ENCODE peak calls at places on chromosomes 2 and 18, in eight cellular contexts. O is progenitor cell of endocrine pancreas; J is A172; I is central memory CD4-positive, alpha-beta T cell; D is caudate nucleus; N is AG10803; S is AG09319; R is esophagus muscularis mucosa. T is an unnamed sample.

GRCh38 chr2:68774569-68775271 is 40.1 kb downstream of the ARHGAP25 start:
- DNase-seq in O (no peak), J (no peak), I (peak; percentile 51), D (no peak), N (no peak), S (no peak), R (no peak), T (no peak)

GRCh38 chr2:142682528-142682927 is 194.9 kb upstream of the KYNU start:
- DNase-seq in O (no peak), J (peak; percentile 23), I (no peak), D (no peak), N (peak; percentile 1), S (peak; percentile 5), R (no peak), T (no peak)

GRCh38 chr2:174729797-174730529 is 34.3 kb downstream of the CHRNA1 start:
- DNase-seq in O (no peak), J (no peak), I (peak; percentile 33), D (no peak), N (peak; percentile 5), S (no peak), R (no peak), T (no peak)

GRCh38 chr2:164954954-164955701 is at the start of gene SLC38A11:
- DNase-seq in O (peak; percentile 10), J (no peak), I (no peak), D (no peak), N (peak; percentile 5), S (no peak), R (no peak), T (no peak)

GRCh38 chr2:240447934-240448333 is 12.5 kb downstream of the GPC1 start:
- DNase-seq in O (no peak), J (no peak), I (no peak), D (no peak), N (no peak), S (no peak), R (no peak), T (no peak)

GRCh38 chr2:51649366-51649765 is 617.4 kb upstream of the NRXN1 start:
- DNase-seq in O (no peak), J (no peak), I (no peak), D (no peak), N (no peak), S (no peak), R (no peak), T (no peak)

GRCh38 chr2:37713258-37713700 is 41.8 kb upstream of the CDC42EP3 start:
- DNase-seq in O (no peak), J (peak; percentile 90), I (no peak), D (no peak), N (peak; percentile 96), S (peak; percentile 68), R (no peak), T (no peak)

GRCh38 chr2:200778038-200778437 is 33.7 kb upstream of the BZW1 start:
- DNase-seq in O (no peak), J (no peak), I (no peak), D (no peak), N (peak; percentile 36), S (no peak), R (no peak), T (no peak)

GRCh38 chr18:3088444-3088843 is 75.5 kb upstream of the LPIN2 start:
- DNase-seq in O (no peak), J (no peak), I (no peak), D (no peak), N (no peak), S (no peak), R (peak; percentile 50), T (peak; percentile 32)

GRCh38 chr2:97900806-97901205 is 94.9 kb downstream of the TMEM131 start:
- DNase-seq in O (no peak), J (peak; percentile 8), I (no peak), D (no peak), N (no peak), S (no peak), R (no peak), T (no peak)

GRCh38 chr2:43518182-43518581 is 77.7 kb downstream of the THADA start:
- DNase-seq in O (no peak), J (no peak), I (no peak), D (no peak), N (peak; percentile 30), S (no peak), R (no peak), T (no peak)

GRCh38 chr2:203623616-203624015 is 82.8 kb upstream of the CD28 start:
- DNase-seq in O (no peak), J (peak; percentile 35), I (peak; percentile 29), D (no peak), N (peak; percentile 32), S (no peak), R (no peak), T (no peak)

GRCh38 chr2:82345910-82346309 is 2041.4 kb upstream of the LRRTM1 start:
- DNase-seq in O (no peak), J (no peak), I (no peak), D (no peak), N (no peak), S (no peak), R (no peak), T (no peak)

GRCh38 chr2:54597153-54597827 is 126.2 kb upstream of the EML6 start:
- DNase-seq in O (no peak), J (peak; percentile 52), I (peak; percentile 25), D (no peak), N (no peak), S (no peak), R (no peak), T (no peak)

GRCh38 chr2:26456701-26457224 is 21.2 kb downstream of the OTOF start:
- DNase-seq in O (no peak), J (no peak), I (no peak), D (no peak), N (no peak), S (no peak), R (no peak), T (peak; percentile 72)

GRCh38 chr2:96949701-96950350 is 36.6 kb downstream of the FAM178B start:
- DNase-seq in O (no peak), J (no peak), I (no peak), D (peak; percentile 37), N (no peak), S (no peak), R (no peak), T (no peak)

GRCh38 chr2:46377287-46377605 is 80.0 kb downstream of the EPAS1 start:
- DNase-seq in O (no peak), J (no peak), I (no peak), D (no peak), N (no peak), S (no peak), R (no peak), T (no peak)

GRCh38 chr2:217261452-217261851 is 401.6 kb upstream of the TNP1 start:
- DNase-seq in O (no peak), J (peak; percentile 26), I (no peak), D (no peak), N (no peak), S (no peak), R (peak; percentile 60), T (no peak)

GRCh38 chr2:238271061-238271554 is 17.3 kb downstream of the PER2 start:
- DNase-seq in O (no peak), J (no peak), I (no peak), D (no peak), N (no peak), S (no peak), R (no peak), T (no peak)

GRCh38 chr2:79016315-79016714 is 9.2 kb upstream of the REG3G start:
- DNase-seq in O (no peak), J (no peak), I (no peak), D (no peak), N (no peak), S (no peak), R (no peak), T (no peak)

GRCh38 chr2:85998071-85998991 is 107.4 kb downstream of the POLR1A start:
- DNase-seq in O (no peak), J (peak; percentile 65), I (no peak), D (no peak), N (peak; percentile 90), S (peak; percentile 49), R (no peak), T (no peak)

GRCh38 chr2:230777681-230778080 is 65.0 kb downstream of the CAB39 start:
- DNase-seq in O (no peak), J (peak; percentile 66), I (no peak), D (no peak), N (no peak), S (no peak), R (no peak), T (no peak)

GRCh38 chr2:160367887-160368286 is 125.7 kb downstream of the RBMS1 start:
- DNase-seq in O (no peak), J (peak; percentile 93), I (no peak), D (no peak), N (peak; percentile 99), S (peak; percentile 96), R (no peak), T (peak; percentile 19)

GRCh38 chr2:215410932-215411285 is 25.0 kb downstream of the FN1 start:
- DNase-seq in O (no peak), J (peak; percentile 95), I (no peak), D (no peak), N (peak; percentile 96), S (peak; percentile 87), R (no peak), T (peak; percentile 76)

GRCh38 chr2:183222751-183223150 is 98.5 kb downstream of the NUP35 start:
- DNase-seq in O (no peak), J (no peak), I (no peak), D (no peak), N (peak; percentile 17), S (no peak), R (no peak), T (no peak)

GRCh38 chr2:53859354-53860159 is at the start of gene GPR75:
- DNase-seq in O (no peak), J (no peak), I (no peak), D (peak; percentile 52), N (peak; percentile 16), S (no peak), R (no peak), T (no peak)

GRCh38 chr18:21241224-21242131 is 554 bp upstream of the GREB1L start:
- DNase-seq in O (peak; percentile 19), J (no peak), I (no peak), D (no peak), N (no peak), S (no peak), R (no peak), T (no peak)

GRCh38 chr2:149598014-149598395 is 10.4 kb upstream of the MMADHC start:
- DNase-seq in O (no peak), J (peak; percentile 61), I (no peak), D (peak; percentile 4), N (peak; percentile 17), S (no peak), R (no peak), T (no peak)